ENCODE peak calls at places on chromosomes 2 and 18, in five cellular contexts. One of them, this sample, is unnamed. For H3K4me1, the result is how much of the 10 kb centered on the place peaks cover.

GRCh38 chr2:16096962-16097361 is 156.6 kb downstream of the MYCN start:
- DNase-seq in GM23248: no peak
- DNase-seq in spleen: no peak
- DNase-seq in right cardiac atrium: no peak
- DNase-seq in body of pancreas: no peak
- DNase-seq in this sample: no peak

GRCh38 chr2:238106339-238106697 is 6.2 kb downstream of the ESPNL start:
- DNase-seq in spleen: no peak
- DNase-seq in GM23248: no peak
- DNase-seq in right cardiac atrium: peak
- DNase-seq in body of pancreas: no peak
- DNase-seq in this sample: no peak

GRCh38 chr2:46485002-46485401 is 5.6 kb downstream of the TMEM247 start:
- DNase-seq in body of pancreas: no peak
- DNase-seq in right cardiac atrium: no peak
- DNase-seq in GM23248: no peak
- DNase-seq in spleen: no peak
- DNase-seq in this sample: no peak

GRCh38 chr18:50507120-50507590 is 52.7 kb upstream of the MAPK4 start:
- DNase-seq in GM23248: peak
- DNase-seq in body of pancreas: peak
- DNase-seq in right cardiac atrium: peak
- DNase-seq in spleen: no peak
- DNase-seq in this sample: peak

GRCh38 chr18:75473316-75473715 is 45.8 kb upstream of the SMIM21 start:
- DNase-seq in right cardiac atrium: no peak
- DNase-seq in GM23248: peak
- DNase-seq in body of pancreas: no peak
- DNase-seq in spleen: no peak
- DNase-seq in this sample: no peak

GRCh38 chr2:182101263-182101662 is 115.6 kb downstream of the PPP1R1C start:
- DNase-seq in GM23248: peak
- DNase-seq in body of pancreas: no peak
- DNase-seq in right cardiac atrium: no peak
- DNase-seq in spleen: no peak
- DNase-seq in this sample: no peak

GRCh38 chr2:234308814-234309195 is 188.1 kb downstream of the ARL4C start:
- DNase-seq in body of pancreas: no peak
- DNase-seq in GM23248: no peak
- DNase-seq in right cardiac atrium: no peak
- DNase-seq in spleen: no peak
- DNase-seq in this sample: no peak

GRCh38 chr2:25380586-25381360 is 39.0 kb upstream of the DNMT3A start:
- DNase-seq in right cardiac atrium: no peak
- DNase-seq in GM23248: no peak
- DNase-seq in body of pancreas: no peak
- DNase-seq in spleen: peak
- DNase-seq in this sample: no peak

GRCh38 chr2:105786231-105787230 is 41.8 kb downstream of the NCK2 start:
- DNase-seq in right cardiac atrium: no peak
- DNase-seq in spleen: no peak
- DNase-seq in GM23248: no peak
- DNase-seq in body of pancreas: no peak
- DNase-seq in this sample: no peak

GRCh38 chr2:105785095-105785847 is 40.6 kb downstream of the NCK2 start:
- DNase-seq in body of pancreas: no peak
- DNase-seq in right cardiac atrium: no peak
- DNase-seq in GM23248: no peak
- DNase-seq in spleen: no peak
- DNase-seq in this sample: no peak

GRCh38 chr2:105788670-105789290 is 44.1 kb downstream of the NCK2 start:
- DNase-seq in body of pancreas: no peak
- DNase-seq in GM23248: no peak
- DNase-seq in right cardiac atrium: no peak
- DNase-seq in spleen: no peak
- DNase-seq in this sample: no peak

GRCh38 chr2:105789745-105790466 is 45.2 kb downstream of the NCK2 start:
- DNase-seq in GM23248: peak
- DNase-seq in right cardiac atrium: no peak
- DNase-seq in body of pancreas: no peak
- DNase-seq in spleen: no peak
- DNase-seq in this sample: no peak

GRCh38 chr2:105787376-105788318 is 42.9 kb downstream of the NCK2 start:
- DNase-seq in body of pancreas: no peak
- DNase-seq in right cardiac atrium: peak
- DNase-seq in GM23248: no peak
- DNase-seq in spleen: no peak
- DNase-seq in this sample: no peak
- H3K4me1 ChIP-seq in body of pancreas: half or more
- H3K4me1 ChIP-seq in right cardiac atrium: under half
- H3K4me1 ChIP-seq in GM23248: under half
- H3K4me1 ChIP-seq in spleen: half or more
- H3K4me1 ChIP-seq in this sample: under half

GRCh38 chr2:101775636-101776035 is 78.1 kb downstream of the MAP4K4 start:
- DNase-seq in GM23248: no peak
- DNase-seq in body of pancreas: no peak
- DNase-seq in right cardiac atrium: no peak
- DNase-seq in spleen: no peak
- DNase-seq in this sample: no peak
- H3K4me3 ChIP-seq in GM23248: no peak
- H3K4me3 ChIP-seq in body of pancreas: no peak
- H3K4me3 ChIP-seq in right cardiac atrium: no peak
- H3K4me3 ChIP-seq in spleen: no peak
- H3K4me3 ChIP-seq in this sample: no peak

GRCh38 chr2:179274749-179275148 is 10.1 kb upstream of the SESTD1 start:
- DNase-seq in body of pancreas: no peak
- DNase-seq in right cardiac atrium: peak
- DNase-seq in spleen: peak
- DNase-seq in GM23248: no peak
- DNase-seq in this sample: no peak
- H3K4me1 ChIP-seq in body of pancreas: under half
- H3K4me1 ChIP-seq in right cardiac atrium: under half
- H3K4me1 ChIP-seq in spleen: under half
- H3K4me1 ChIP-seq in GM23248: under half
- H3K4me1 ChIP-seq in this sample: under half

GRCh38 chr18:57445488-57446319 is 10.5 kb downstream of the ONECUT2 start:
- DNase-seq in spleen: no peak
- DNase-seq in right cardiac atrium: no peak
- DNase-seq in GM23248: no peak
- DNase-seq in body of pancreas: no peak
- DNase-seq in this sample: no peak

GRCh38 chr18:57443716-57444115 is 8.5 kb downstream of the ONECUT2 start:
- DNase-seq in body of pancreas: no peak
- DNase-seq in right cardiac atrium: no peak
- DNase-seq in spleen: no peak
- DNase-seq in GM23248: no peak
- DNase-seq in this sample: no peak

GRCh38 chr18:57443247-57443646 is 8.1 kb downstream of the ONECUT2 start:
- DNase-seq in GM23248: no peak
- DNase-seq in right cardiac atrium: no peak
- DNase-seq in spleen: no peak
- DNase-seq in body of pancreas: no peak
- DNase-seq in this sample: no peak

GRCh38 chr18:57446322-57446721 is 11.1 kb downstream of the ONECUT2 start:
- DNase-seq in spleen: no peak
- DNase-seq in body of pancreas: no peak
- DNase-seq in right cardiac atrium: no peak
- DNase-seq in GM23248: no peak
- DNase-seq in this sample: no peak

GRCh38 chr18:57444301-57444759 is 9.2 kb downstream of the ONECUT2 start:
- DNase-seq in spleen: no peak
- DNase-seq in GM23248: no peak
- DNase-seq in body of pancreas: no peak
- DNase-seq in right cardiac atrium: no peak
- DNase-seq in this sample: no peak
- H3K4me3 ChIP-seq in spleen: no peak
- H3K4me3 ChIP-seq in GM23248: no peak
- H3K4me3 ChIP-seq in body of pancreas: no peak
- H3K4me3 ChIP-seq in right cardiac atrium: no peak
- H3K4me3 ChIP-seq in this sample: no peak

DNA sequence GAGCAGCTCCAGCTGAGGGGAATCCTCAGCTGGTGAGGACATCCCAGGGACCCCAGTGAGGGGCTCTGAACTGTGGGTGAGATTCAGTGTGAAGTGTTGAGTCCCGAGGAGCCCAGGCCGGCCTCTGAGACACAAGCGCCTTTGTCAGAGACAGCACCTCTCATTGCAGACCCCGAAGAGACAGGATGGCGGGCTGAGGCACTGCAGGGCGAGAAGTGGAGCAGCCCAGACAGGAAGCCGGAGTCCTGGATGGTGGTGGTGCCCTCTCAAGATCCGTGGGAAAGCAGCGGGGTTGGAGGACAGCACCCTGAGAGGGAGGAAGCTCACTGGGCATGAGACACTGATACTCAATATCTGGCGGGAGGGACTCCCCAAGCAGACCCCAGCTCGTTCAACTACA is 49.1 kb upstream of the ID2 start:
- DNase-seq in body of pancreas: no peak
- DNase-seq in GM23248: no peak
- DNase-seq in spleen: no peak
- DNase-seq in right cardiac atrium: no peak
- DNase-seq in this sample: no peak
- H3K4me1 ChIP-seq in body of pancreas: under half
- H3K4me1 ChIP-seq in GM23248: under half
- H3K4me1 ChIP-seq in spleen: under half
- H3K4me1 ChIP-seq in right cardiac atrium: under half
- H3K4me1 ChIP-seq in this sample: under half

GRCh38 chr2:428591-428990 is 140.7 kb upstream of the ALKAL2 start:
- DNase-seq in right cardiac atrium: no peak
- DNase-seq in GM23248: no peak
- DNase-seq in body of pancreas: no peak
- DNase-seq in spleen: peak
- DNase-seq in this sample: no peak

GRCh38 chr2:429575-430254 is 141.8 kb upstream of the ALKAL2 start:
- DNase-seq in right cardiac atrium: peak
- DNase-seq in body of pancreas: no peak
- DNase-seq in GM23248: no peak
- DNase-seq in spleen: peak
- DNase-seq in this sample: no peak

GRCh38 chr2:433216-433615 is 145.3 kb upstream of the ALKAL2 start:
- DNase-seq in spleen: no peak
- DNase-seq in right cardiac atrium: no peak
- DNase-seq in body of pancreas: no peak
- DNase-seq in GM23248: no peak
- DNase-seq in this sample: no peak

GRCh38 chr2:429142-429541 is 141.3 kb upstream of the ALKAL2 start:
- DNase-seq in right cardiac atrium: no peak
- DNase-seq in GM23248: no peak
- DNase-seq in body of pancreas: no peak
- DNase-seq in spleen: peak
- DNase-seq in this sample: no peak

DNA sequence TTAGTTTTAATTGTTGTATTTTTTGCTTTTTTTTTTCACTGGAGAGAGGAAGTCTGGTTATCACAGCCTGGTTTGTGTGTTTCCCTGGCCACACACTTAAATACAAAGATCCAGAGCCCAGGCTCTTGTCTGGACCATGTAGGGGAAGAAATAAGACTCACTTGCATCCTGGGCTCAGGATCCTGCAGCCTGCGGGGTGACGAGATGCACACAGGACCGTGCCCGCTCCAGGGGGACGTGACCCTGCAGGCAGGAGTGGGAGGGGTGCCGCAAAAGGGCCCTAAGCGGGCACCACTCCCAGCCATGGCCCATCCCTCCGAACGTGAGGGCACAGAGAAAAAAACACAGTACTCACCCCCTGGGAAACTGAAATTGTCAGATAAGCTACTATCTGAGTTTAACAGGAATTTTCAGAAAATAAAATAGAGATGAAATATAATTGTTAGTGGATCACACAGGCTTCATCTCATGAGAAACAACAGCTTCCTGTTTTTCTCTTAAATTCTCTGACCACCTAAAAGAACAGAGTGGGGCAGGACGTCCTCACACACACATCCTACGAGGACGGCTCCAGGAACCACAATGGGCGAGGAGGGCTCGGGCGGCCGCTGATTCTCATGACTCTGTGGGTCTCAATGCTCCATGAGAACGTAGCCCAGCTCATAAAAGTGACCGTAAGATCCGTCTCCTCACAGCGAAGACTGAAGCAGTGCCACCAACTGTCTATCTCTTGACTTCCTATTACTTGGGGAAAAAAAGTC is 142.6 kb upstream of the ALKAL2 start:
- DNase-seq in right cardiac atrium: peak
- DNase-seq in body of pancreas: no peak
- DNase-seq in spleen: peak
- DNase-seq in GM23248: no peak
- DNase-seq in this sample: no peak
- H3K4me3 ChIP-seq in right cardiac atrium: no peak
- H3K4me3 ChIP-seq in body of pancreas: no peak
- H3K4me3 ChIP-seq in spleen: peak
- H3K4me3 ChIP-seq in GM23248: no peak
- H3K4me3 ChIP-seq in this sample: no peak

GRCh38 chr2:203683421-203683820 is 23.0 kb upstream of the CD28 start:
- DNase-seq in right cardiac atrium: no peak
- DNase-seq in spleen: no peak
- DNase-seq in GM23248: no peak
- DNase-seq in body of pancreas: no peak
- DNase-seq in this sample: no peak
- H3K4me1 ChIP-seq in right cardiac atrium: under half
- H3K4me1 ChIP-seq in spleen: half or more
- H3K4me1 ChIP-seq in GM23248: half or more
- H3K4me1 ChIP-seq in body of pancreas: under half
- H3K4me1 ChIP-seq in this sample: under half

GRCh38 chr2:84927275-84927627 is 21.8 kb downstream of the TMSB10 start:
- DNase-seq in GM23248: no peak
- DNase-seq in spleen: no peak
- DNase-seq in right cardiac atrium: no peak
- DNase-seq in body of pancreas: no peak
- DNase-seq in this sample: no peak
- H3K4me3 ChIP-seq in GM23248: peak
- H3K4me3 ChIP-seq in spleen: peak
- H3K4me3 ChIP-seq in right cardiac atrium: no peak
- H3K4me3 ChIP-seq in body of pancreas: no peak
- H3K4me3 ChIP-seq in this sample: peak

This sample was measured in HAP-1.